ENCODE peak calls at places on chromosomes 2 and 18, in ten cellular contexts. T, L, O, P, A, Q, F, N, S and X are unnamed samples.

GRCh38 chr18:21115519-21116411 is 4.2 kb upstream of the ROCK1 start:
- DNase-seq in T (no peak), L (peak; percentile 74), O (no peak), P (no peak), A (peak; percentile 80), Q (no peak), F (no peak), N (no peak), S (no peak), X (no peak)

GRCh38 chr18:58805482-58806187 is 59.0 kb upstream of the ZNF532 start:
- DNase-seq in T (no peak), L (no peak), O (no peak), P (no peak), A (no peak), Q (no peak), F (no peak), N (no peak), S (no peak), X (no peak)

GRCh38 chr2:60483400-60483799 is 70.1 kb downstream of the BCL11A start:
- DNase-seq in T (no peak), L (peak; percentile 73), O (no peak), P (no peak), A (peak; percentile 86), Q (no peak), F (no peak), N (no peak), S (no peak), X (no peak)

GRCh38 chr18:2236232-2236631 is 335.1 kb downstream of the METTL4 start:
- DNase-seq in T (no peak), L (peak; percentile 3), O (no peak), P (no peak), A (no peak), Q (no peak), F (no peak), N (no peak), S (no peak), X (no peak)

GRCh38 chr2:131040661-131041401 is 52.4 kb downstream of the FAM168B start:
- DNase-seq in T (no peak), L (no peak), O (no peak), P (no peak), A (peak; percentile 35), Q (no peak), F (no peak), N (no peak), S (no peak), X (no peak)

GRCh38 chr2:71705171-71705960 is 252.0 kb downstream of the DYSF start:
- DNase-seq in T (no peak), L (no peak), O (no peak), P (no peak), A (no peak), Q (no peak), F (no peak), N (no peak), S (no peak), X (no peak)

GRCh38 chr2:71746946-71747501 is 293.7 kb downstream of the DYSF start:
- DNase-seq in T (no peak), L (peak; percentile 56), O (peak; percentile 91), P (no peak), A (no peak), Q (no peak), F (no peak), N (peak; percentile 49), S (no peak), X (no peak)

GRCh38 chr18:3044931-3045698 is 32.2 kb upstream of the LPIN2 start:
- DNase-seq in T (no peak), L (peak; percentile 3), O (no peak), P (no peak), A (no peak), Q (no peak), F (no peak), N (peak; percentile 39), S (peak; percentile 93), X (no peak)

GRCh38 chr2:217262916-217263315 is 403.1 kb upstream of the TNP1 start:
- DNase-seq in T (no peak), L (peak; percentile 39), O (no peak), P (no peak), A (no peak), Q (no peak), F (no peak), N (no peak), S (no peak), X (no peak)